ENCODE peak calls at places on chromosomes 5 and 9, in ten cellular contexts. Z is A172, I is T-cell, O is M059J, K is HT-29, W is T-helper 2 cell, V is ACHN, E is thoracic aorta, D is endothelial cell, Q is type B pancreatic cell. X is an unnamed sample.
A peak's percentile ranks its signal among the peaks of the same experiment; 100 is the strongest.

GRCh38 chr5:43674536-43674935 is 71.6 kb downstream of the NNT start:
- DNase-seq in I (no peak), Q (no peak), D (no peak), V (no peak), W (no peak), K (no peak), Z (no peak), E (no peak), O (no peak), X (no peak)

GRCh38 chr5:91224459-91224858 is 158.7 kb downstream of the ARRDC3 start:
- DNase-seq in E (no peak), W (no peak), I (no peak), Z (no peak), Q (no peak), K (no peak), D (no peak), O (peak; percentile 29), V (peak; percentile 32), X (no peak)

GRCh38 chr9:78030553-78031270 is 899 bp downstream of the GNAQ start:
- DNase-seq in K (peak; percentile 58), D (peak; percentile 58), V (peak; percentile 25), O (peak; percentile 41), Z (no peak), E (no peak), Q (peak; percentile 78), W (peak; percentile 21), I (peak; percentile 57), X (no peak)

GRCh38 chr9:105278751-105279150 is 34.3 kb downstream of the SLC44A1 start:
- DNase-seq in V (no peak), I (no peak), K (no peak), Q (no peak), D (no peak), E (no peak), O (no peak), Z (no peak), W (no peak), X (no peak)

GRCh38 chr5:139733698-139734491 is 61.7 kb upstream of the PSD2 start:
- DNase-seq in E (no peak), I (no peak), D (no peak), K (peak; percentile 76), W (no peak), V (no peak), Q (no peak), Z (no peak), O (peak; percentile 62), X (no peak)

GRCh38 chr5:33479321-33479720 is 38.6 kb downstream of the TARS1 start:
- DNase-seq in V (peak; percentile 6), O (peak; percentile 16), Q (no peak), Z (no peak), E (no peak), D (no peak), W (no peak), I (no peak), K (no peak), X (no peak)

GRCh38 chr9:112081918-112082729 is 93.0 kb downstream of the SUSD1 start:
- DNase-seq in Q (no peak), K (no peak), I (no peak), V (no peak), Z (no peak), O (no peak), D (no peak), W (no peak), E (no peak), X (no peak)

GRCh38 chr5:173233347-173234128 is 1.5 kb downstream of the NKX2-5 start:
- DNase-seq in W (no peak), D (no peak), Z (no peak), E (no peak), V (no peak), I (no peak), O (no peak), K (no peak), Q (no peak), X (no peak)

GRCh38 chr5:150641006-150641570 is 628 bp downstream of the SYNPO start:
- DNase-seq in E (peak; percentile 55), K (no peak), Q (no peak), W (no peak), D (no peak), V (peak; percentile 63), Z (peak; percentile 80), I (no peak), O (peak; percentile 95), X (no peak)

GRCh38 chr9:135702002-135702721 is at the start of gene KCNT1:
- DNase-seq in W (peak; percentile 26), Z (peak; percentile 14), V (peak; percentile 40), K (peak; percentile 44), Q (peak; percentile 86), I (peak; percentile 37), E (no peak), O (peak; percentile 43), D (peak; percentile 92), X (no peak)

GRCh38 chr5:95916687-95917085 is 45.0 kb downstream of the ELL2 start:
- DNase-seq in Q (no peak), K (no peak), W (no peak), E (no peak), D (no peak), O (no peak), Z (no peak), I (no peak), V (no peak), X (no peak)

X was measured in GOT3.